ENCODE peak calls at places on chromosomes 12 and 14, in eight cellular contexts. T is NB4; F is activated T-cell treated with anti-CD3 and anti-CD28 coated beads for 48 hours; P is naive B cell; R is CD4-positive, alpha-beta memory T cell; B is AG09309; Z is G401; D is cardiac muscle cell. M is an unnamed sample.

GRCh38 chr12:49661191-49661590 is 37.8 kb downstream of the PRPF40B start:
- DNase-seq in T (no peak), F (no peak), P (peak; percentile 60), R (no peak), B (no peak), Z (no peak), D (no peak), M (no peak)

GRCh38 chr12:121365416-121366062 is 13.3 kb upstream of the ANAPC5 start:
- DNase-seq in T (no peak), F (no peak), P (no peak), R (no peak), B (no peak), Z (no peak), D (no peak), M (no peak)

GRCh38 chr12:29782821-29783772 is 645 bp downstream of the TMTC1 start:
- DNase-seq in T (no peak), F (peak; percentile 5), P (no peak), R (no peak), B (no peak), Z (no peak), D (peak; percentile 69), M (peak; percentile 65)

GRCh38 chr14:95507701-95508103 is 8.7 kb downstream of the SYNE3 start:
- DNase-seq in T (peak; percentile 71), F (no peak), P (no peak), R (no peak), B (no peak), Z (no peak), D (no peak), M (no peak)

GRCh38 chr14:106506901-106507305 is 980.5 kb downstream of the TMEM121 start:
- DNase-seq in T (no peak), F (no peak), P (no peak), R (peak; percentile 78), B (no peak), Z (no peak), D (no peak), M (no peak)

GRCh38 chr14:53640695-53641094 is 315.9 kb downstream of the BMP4 start:
- DNase-seq in T (no peak), F (no peak), P (no peak), R (no peak), B (no peak), Z (no peak), D (no peak), M (no peak)

GRCh38 chr14:52002542-52002941 is 13.2 kb downstream of the RTRAF start:
- DNase-seq in T (no peak), F (no peak), P (no peak), R (no peak), B (no peak), Z (no peak), D (no peak), M (no peak)

GRCh38 chr12:6916426-6917200 is 2.2 kb downstream of the ENO2 start:
- DNase-seq in T (no peak), F (no peak), P (no peak), R (no peak), B (no peak), Z (no peak), D (no peak), M (no peak)

GRCh38 chr12:49621651-49622500 is 1.5 kb upstream of the PRPF40B start:
- DNase-seq in T (peak; percentile 72), F (no peak), P (no peak), R (no peak), B (no peak), Z (no peak), D (no peak), M (no peak)

GRCh38 chr14:72906879-72907278 is 13.0 kb upstream of the DPF3 start:
- DNase-seq in T (no peak), F (no peak), P (no peak), R (no peak), B (no peak), Z (no peak), D (no peak), M (no peak)

GRCh38 chr14:99600232-99600888 is 3.6 kb downstream of the CCDC85C start:
- DNase-seq in T (no peak), F (no peak), P (no peak), R (no peak), B (no peak), Z (no peak), D (no peak), M (no peak)

GRCh38 chr14:24443053-24443683 is 592 bp upstream of the SDR39U1 start:
- DNase-seq in T (no peak), F (no peak), P (no peak), R (no peak), B (no peak), Z (no peak), D (no peak), M (no peak)

GRCh38 chr14:52961060-52961639 is 10.3 kb upstream of the FERMT2 start:
- DNase-seq in T (peak; percentile 50), F (peak; percentile 15), P (peak; percentile 20), R (peak; percentile 67), B (no peak), Z (peak; percentile 56), D (peak; percentile 82), M (peak; percentile 27)

GRCh38 chr12:77724367-77724957 is 106.2 kb upstream of the NAV3 start:
- DNase-seq in T (peak; percentile 20), F (no peak), P (no peak), R (no peak), B (peak; percentile 13), Z (no peak), D (peak; percentile 13), M (no peak)

GRCh38 chr12:92261692-92262091 is 116.0 kb upstream of the BTG1 start:
- DNase-seq in T (no peak), F (no peak), P (no peak), R (no peak), B (no peak), Z (no peak), D (no peak), M (no peak)

GRCh38 chr14:63877594-63877993 is 24.8 kb downstream of the SYNE2 start:
- DNase-seq in T (no peak), F (no peak), P (no peak), R (no peak), B (no peak), Z (no peak), D (no peak), M (no peak)

GRCh38 chr14:28784262-28785021 is 17.9 kb downstream of the FOXG1 start:
- DNase-seq in T (no peak), F (no peak), P (no peak), R (no peak), B (no peak), Z (no peak), D (no peak), M (no peak)

GRCh38 chr14:63499701-63500250 is 43.4 kb downstream of the PPP2R5E start:
- DNase-seq in T (no peak), F (no peak), P (no peak), R (no peak), B (peak; percentile 90), Z (no peak), D (no peak), M (no peak)

GRCh38 chr12:49368240-49368600 is 958 bp downstream of the SPATS2 start:
- DNase-seq in T (no peak), F (no peak), P (no peak), R (no peak), B (no peak), Z (peak; percentile 55), D (no peak), M (no peak)

GRCh38 chr12:57112492-57113294 is 1.5 kb upstream of the STAT6 start:
- DNase-seq in T (no peak), F (no peak), P (no peak), R (no peak), B (no peak), Z (no peak), D (no peak), M (no peak)

GRCh38 chr14:78022059-78022458 is 148.1 kb upstream of the NRXN3 start:
- DNase-seq in T (peak; percentile 78), F (peak; percentile 64), P (no peak), R (no peak), B (no peak), Z (peak; percentile 19), D (peak; percentile 75), M (peak; percentile 79)

GRCh38 chr12:24491968-24492367 is 456.9 kb downstream of the BCAT1 start:
- DNase-seq in T (peak; percentile 58), F (no peak), P (no peak), R (no peak), B (no peak), Z (no peak), D (no peak), M (no peak)

GRCh38 chr12:77999074-77999715 is 168.5 kb downstream of the NAV3 start:
- DNase-seq in T (peak; percentile 79), F (no peak), P (peak; percentile 16), R (no peak), B (no peak), Z (no peak), D (no peak), M (no peak)

GRCh38 chr12:38332814-38333213 is 16.2 kb downstream of the ALG10B start:
- DNase-seq in T (no peak), F (no peak), P (no peak), R (no peak), B (no peak), Z (peak; percentile 57), D (peak; percentile 0), M (no peak)

M was measured in nephron progenitor cell.